ENCODE peak calls at places on chromosome 10, in seven cellular contexts. D is HCT116, S is IMR-90, M is left ventricle myocardium inferior, Z is tibial artery, I is thyroid gland, O is neuronal stem cell. N is an unnamed sample.

GRCh38 chr10:98528166-98528784 is 81.5 kb upstream of the HPS1 start:
- DNase-seq in I (no peak), Z (no peak), M (no peak), O (no peak), D (no peak), S (peak; percentile 0), N (no peak)

GRCh38 chr10:43931308-43931930 is 282.7 kb upstream of the ZNF32 start:
- DNase-seq in M (no peak), S (peak; percentile 87), I (no peak), O (no peak), D (no peak), Z (no peak), N (no peak)

GRCh38 chr10:90871279-90871760 is 454 bp upstream of the RPP30 start:
- DNase-seq in O (peak; percentile 70), M (no peak), Z (no peak), I (peak; percentile 14), D (no peak), S (peak; percentile 81), N (no peak)

GRCh38 chr10:7397049-7397448 is 13.8 kb downstream of the SFMBT2 start:
- DNase-seq in Z (no peak), O (no peak), S (peak; percentile 16), D (no peak), I (no peak), M (no peak), N (no peak)

GRCh38 chr10:24824124-24824523 is 100.4 kb upstream of the ARHGAP21 start:
- DNase-seq in D (no peak), Z (no peak), S (peak; percentile 13), M (no peak), O (no peak), I (no peak), N (no peak)

GRCh38 chr10:100713049-100713858 is 32.1 kb upstream of the PAX2 start:
- DNase-seq in I (no peak), M (no peak), O (no peak), S (no peak), D (no peak), Z (no peak), N (no peak)

GRCh38 chr10:36534471-36535002 is 590.9 kb upstream of the ANKRD30A start:
- DNase-seq in O (no peak), I (peak; percentile 2), Z (no peak), D (no peak), M (no peak), S (peak; percentile 95), N (no peak)

GRCh38 chr10:132965411-132966057 is 23.2 kb upstream of the CFAP46 start:
- DNase-seq in S (no peak), Z (no peak), I (no peak), O (no peak), D (no peak), M (no peak), N (no peak)

GRCh38 chr10:84593546-84593945 is 265.2 kb downstream of the CCSER2 start:
- DNase-seq in D (no peak), I (peak; percentile 25), M (no peak), S (no peak), Z (no peak), O (no peak), N (no peak)

GRCh38 chr10:32197423-32197822 is 141.2 kb upstream of the KIF5B start:
- DNase-seq in M (no peak), O (no peak), I (no peak), S (peak; percentile 11), D (no peak), Z (no peak), N (no peak)

GRCh38 chr10:7102557-7103349 is 308.1 kb downstream of the SFMBT2 start:
- DNase-seq in D (no peak), M (no peak), Z (no peak), I (no peak), O (no peak), S (no peak), N (no peak)

GRCh38 chr10:84012831-84013458 is 126.4 kb upstream of the GHITM start:
- DNase-seq in I (no peak), O (no peak), S (no peak), D (no peak), M (no peak), Z (no peak), N (no peak)

GRCh38 chr10:28794986-28795385 is 117.7 kb downstream of the BAMBI start:
- DNase-seq in Z (no peak), D (no peak), M (no peak), O (no peak), S (no peak), I (no peak), N (no peak)

GRCh38 chr10:69716711-69717560 is 84.8 kb upstream of the COL13A1 start:
- DNase-seq in M (no peak), I (peak; percentile 71), O (peak; percentile 65), D (peak; percentile 51), Z (no peak), S (peak; percentile 33), N (peak; percentile 59)

GRCh38 chr10:132192991-132193670 is 6.4 kb downstream of the DPYSL4 start:
- DNase-seq in Z (no peak), M (peak; percentile 76), O (no peak), D (no peak), I (no peak), S (no peak), N (no peak)

GRCh38 chr10:31401287-31401686 is 82.3 kb downstream of the ZEB1 start:
- DNase-seq in D (no peak), M (no peak), S (no peak), I (peak; percentile 30), Z (no peak), O (no peak), N (peak; percentile 5)

GRCh38 chr10:21724695-21725371 is 190.8 kb downstream of the MLLT10 start:
- DNase-seq in Z (peak; percentile 93), D (peak; percentile 93), M (peak; percentile 83), S (peak; percentile 100), I (peak; percentile 94), O (no peak), N (peak; percentile 92)

GRCh38 chr10:7901261-7901660 is 83.0 kb downstream of the TAF3 start:
- DNase-seq in O (no peak), M (no peak), I (no peak), D (no peak), Z (no peak), S (no peak), N (no peak)

GRCh38 chr10:26699631-26700030 is 2.1 kb downstream of the PDSS1 start:
- DNase-seq in I (no peak), Z (no peak), D (no peak), S (no peak), O (no peak), M (no peak), N (no peak)

DNA sequence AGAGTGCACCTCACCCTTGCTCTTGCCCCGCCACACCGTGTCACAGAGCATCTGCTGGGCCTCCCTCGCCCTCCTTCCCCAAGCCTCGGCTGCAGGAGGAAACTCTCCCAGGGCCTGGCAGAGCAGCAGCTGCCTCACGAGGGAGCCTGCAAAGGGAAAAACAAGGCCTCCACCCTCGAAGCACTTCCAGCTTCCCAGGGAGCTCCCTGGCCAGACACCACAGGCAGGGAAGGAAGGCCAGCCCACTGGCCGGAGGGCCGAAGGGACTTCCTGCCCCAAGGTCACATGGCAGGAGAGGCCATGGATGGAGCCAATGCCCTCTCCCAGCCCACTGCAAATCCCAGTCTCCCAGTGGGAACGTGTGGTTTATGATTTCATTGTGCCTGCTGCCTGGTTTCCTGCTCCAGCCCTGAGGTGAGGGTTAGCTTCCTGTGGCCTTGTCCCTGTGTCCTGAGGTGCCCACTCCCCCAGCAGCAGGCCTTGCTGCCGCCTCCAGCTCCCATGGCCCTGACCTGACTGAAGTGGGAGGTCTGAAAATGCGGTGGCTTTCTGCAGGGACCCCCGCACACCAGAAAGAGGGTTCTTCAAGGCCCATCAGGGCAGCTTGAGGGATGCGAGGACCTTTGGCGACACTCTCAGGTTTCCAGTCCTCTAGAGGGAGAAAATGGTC is 100.5 kb upstream of the PPIF start:
- DNase-seq in M (peak; percentile 78), S (no peak), Z (peak; percentile 94), I (peak; percentile 55), O (no peak), D (no peak), N (no peak)
- H3K4me1 ChIP-seq in M (peaks cover 95% of the 10 kb centered on the region), S (peaks cover 33% of the 10 kb centered on the region), Z (peaks cover 14% of the 10 kb centered on the region), I (peaks cover 82% of the 10 kb centered on the region), O (peaks cover 12% of the 10 kb centered on the region), D (no peaks in the 10 kb centered on the region), N (peaks cover 22% of the 10 kb centered on the region)

DNA sequence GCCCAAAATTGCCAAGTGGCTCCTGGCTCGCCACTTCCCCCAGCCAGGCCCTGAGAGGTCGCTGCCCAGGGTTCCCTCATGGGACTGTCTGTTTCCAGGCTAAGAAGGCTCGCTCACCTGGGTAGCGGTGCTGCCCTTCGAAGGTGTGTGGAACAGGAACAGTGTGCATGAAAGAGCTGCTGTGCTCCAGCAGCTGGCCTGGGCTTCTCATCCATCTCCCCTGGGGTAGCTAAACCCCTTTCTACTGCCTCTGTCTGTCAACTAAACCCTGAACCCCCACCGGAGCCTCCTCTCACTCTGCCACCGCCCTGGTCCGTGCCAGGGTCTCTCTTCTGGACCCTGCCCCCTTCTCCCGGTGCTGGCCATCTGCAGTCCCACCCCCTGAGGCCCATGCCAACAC is 152.9 kb downstream of the EBF3 start:
- DNase-seq in O (no peak), S (no peak), M (no peak), Z (no peak), I (no peak), D (no peak), N (no peak)
- H3K4me3 ChIP-seq in O (no peak overlapping the region), S (no peak overlapping the region), M (no peak overlapping the region), Z (no peak overlapping the region), I (no peak overlapping the region), D (no peak overlapping the region), N (no peak overlapping the region)

DNA sequence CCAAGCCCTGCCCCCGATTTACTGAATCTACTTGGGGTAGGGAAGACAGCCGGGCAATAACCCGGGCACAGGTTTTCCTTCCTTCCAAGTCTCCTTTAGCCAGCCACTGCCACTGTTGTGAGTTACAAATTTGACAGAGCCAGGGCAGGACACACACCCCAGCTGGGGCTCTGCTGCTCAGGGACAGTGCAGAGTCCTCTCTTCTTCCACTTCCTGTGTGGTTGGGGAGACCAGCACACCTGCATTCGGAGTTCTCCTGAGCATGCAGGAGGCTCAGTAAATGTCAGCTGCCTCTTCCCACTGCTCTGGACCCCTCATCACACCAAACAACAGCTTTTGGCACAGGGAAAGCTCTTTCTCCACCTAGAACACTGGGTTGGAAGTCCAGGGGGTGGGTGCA is 21.3 kb downstream of the CHST15 start:
- DNase-seq in I (no peak), O (no peak), S (no peak), Z (no peak), M (no peak), D (no peak), N (no peak)
- H3K4me1 ChIP-seq in I (peaks cover 29% of the 10 kb centered on the region), O (peaks cover 23% of the 10 kb centered on the region), S (no peaks in the 10 kb centered on the region), Z (no peaks in the 10 kb centered on the region), M (peaks cover 9% of the 10 kb centered on the region), D (no peaks in the 10 kb centered on the region), N (peaks cover 4% of the 10 kb centered on the region)

GRCh38 chr10:60574388-60574787 is 184.7 kb upstream of the ANK3 start:
- DNase-seq in Z (no peak), O (no peak), M (no peak), D (no peak), I (no peak), S (no peak), N (no peak)

GRCh38 chr10:60570272-60570865 is 180.7 kb upstream of the ANK3 start:
- DNase-seq in M (no peak), D (no peak), I (no peak), O (no peak), Z (no peak), S (no peak), N (no peak)

GRCh38 chr10:60570941-60571340 is 181.3 kb upstream of the ANK3 start:
- DNase-seq in I (no peak), M (no peak), Z (no peak), S (no peak), O (no peak), D (no peak), N (no peak)

GRCh38 chr10:60573342-60573741 is 183.7 kb upstream of the ANK3 start:
- DNase-seq in Z (no peak), S (no peak), I (peak; percentile 78), D (no peak), M (no peak), O (peak; percentile 11), N (no peak)

GRCh38 chr10:60572511-60573194 is 183.0 kb upstream of the ANK3 start:
- DNase-seq in I (peak; percentile 48), D (no peak), M (peak; percentile 18), S (peak; percentile 67), Z (no peak), O (peak; percentile 18), N (peak; percentile 15)
- H3K4me3 ChIP-seq in I (no peak overlapping the region), D (no peak overlapping the region), M (peak overlapping the region; percentile 63), S (peak overlapping the region; percentile 36), Z (peak overlapping the region; percentile 39), O (no peak overlapping the region), N (peak overlapping the region; percentile 20)

N was measured in prostate gland.